ENCODE peak calls at places on chromosomes 5 and 9, in five cellular contexts. One of them, this sample, is unnamed. For H3K27me3, the result is how much of the 10 kb centered on the place peaks cover.

GRCh38 chr5:8784692-8785091 is 761.2 kb downstream of the SEMA5A start:
- DNase-seq in HepG2: no peak
- DNase-seq in sigmoid colon: no peak
- DNase-seq in Panc1: no peak
- DNase-seq in prostate gland: no peak
- DNase-seq in this sample: no peak

GRCh38 chr9:110996436-110997224 is 41.6 kb downstream of the LPAR1 start:
- DNase-seq in HepG2: no peak
- DNase-seq in Panc1: no peak
- DNase-seq in sigmoid colon: peak
- DNase-seq in prostate gland: no peak
- DNase-seq in this sample: peak

GRCh38 chr9:131290767-131291370 is 1.3 kb downstream of the PLPP7 start:
- DNase-seq in Panc1: no peak
- DNase-seq in prostate gland: no peak
- DNase-seq in sigmoid colon: no peak
- DNase-seq in HepG2: no peak
- DNase-seq in this sample: no peak

GRCh38 chr9:19493174-19493811 is 84.5 kb downstream of the ACER2 start:
- DNase-seq in HepG2: peak
- DNase-seq in sigmoid colon: no peak
- DNase-seq in prostate gland: peak
- DNase-seq in Panc1: peak
- DNase-seq in this sample: peak

GRCh38 chr5:177099422-177100093 is 12.8 kb downstream of the FGFR4 start:
- DNase-seq in Panc1: no peak
- DNase-seq in HepG2: no peak
- DNase-seq in sigmoid colon: no peak
- DNase-seq in prostate gland: no peak
- DNase-seq in this sample: peak

GRCh38 chr5:92126182-92126581 is 743.1 kb upstream of the ARRDC3 start:
- DNase-seq in prostate gland: no peak
- DNase-seq in HepG2: no peak
- DNase-seq in sigmoid colon: no peak
- DNase-seq in Panc1: no peak
- DNase-seq in this sample: no peak

GRCh38 chr5:173451031-173451430 is 122.8 kb upstream of the STC2 start:
- DNase-seq in prostate gland: no peak
- DNase-seq in Panc1: no peak
- DNase-seq in sigmoid colon: no peak
- DNase-seq in HepG2: peak
- DNase-seq in this sample: no peak

GRCh38 chr5:111266491-111266890 is 42.3 kb downstream of the CAMK4 start:
- DNase-seq in Panc1: no peak
- DNase-seq in prostate gland: peak
- DNase-seq in sigmoid colon: no peak
- DNase-seq in HepG2: no peak
- DNase-seq in this sample: no peak

GRCh38 chr9:69996947-69997346 is 46.7 kb upstream of the MAMDC2 start:
- DNase-seq in sigmoid colon: no peak
- DNase-seq in prostate gland: no peak
- DNase-seq in Panc1: no peak
- DNase-seq in HepG2: no peak
- DNase-seq in this sample: no peak

GRCh38 chr5:83964235-83964634 is 243.6 kb upstream of the HAPLN1 start:
- DNase-seq in Panc1: no peak
- DNase-seq in prostate gland: no peak
- DNase-seq in sigmoid colon: no peak
- DNase-seq in HepG2: no peak
- DNase-seq in this sample: no peak

GRCh38 chr5:135031146-135031812 is 2.7 kb downstream of the PITX1 start:
- DNase-seq in prostate gland: no peak
- DNase-seq in sigmoid colon: peak
- DNase-seq in Panc1: no peak
- DNase-seq in HepG2: no peak
- DNase-seq in this sample: no peak

GRCh38 chr5:56419667-56420066 is 186.5 kb upstream of the ANKRD55 start:
- DNase-seq in sigmoid colon: no peak
- DNase-seq in Panc1: no peak
- DNase-seq in HepG2: no peak
- DNase-seq in prostate gland: no peak
- DNase-seq in this sample: no peak

GRCh38 chr5:137666109-137666850 is 69.6 kb downstream of the KLHL3 start:
- DNase-seq in prostate gland: no peak
- DNase-seq in sigmoid colon: no peak
- DNase-seq in HepG2: no peak
- DNase-seq in Panc1: no peak
- DNase-seq in this sample: no peak

GRCh38 chr9:97594414-97594921 is 38.7 kb downstream of the TSTD2 start:
- DNase-seq in Panc1: no peak
- DNase-seq in HepG2: no peak
- DNase-seq in sigmoid colon: peak
- DNase-seq in prostate gland: no peak
- DNase-seq in this sample: no peak

GRCh38 chr9:37956904-37957663 is 53.2 kb upstream of the SLC25A51 start:
- DNase-seq in Panc1: no peak
- DNase-seq in sigmoid colon: no peak
- DNase-seq in HepG2: no peak
- DNase-seq in prostate gland: no peak
- DNase-seq in this sample: no peak

GRCh38 chr5:161342886-161343285 is 203.6 kb downstream of the GABRB2 start:
- DNase-seq in prostate gland: no peak
- DNase-seq in sigmoid colon: no peak
- DNase-seq in Panc1: no peak
- DNase-seq in HepG2: no peak
- DNase-seq in this sample: no peak

GRCh38 chr9:113918697-113919390 is 42.7 kb downstream of the ZNF618 start:
- DNase-seq in HepG2: no peak
- DNase-seq in sigmoid colon: no peak
- DNase-seq in Panc1: no peak
- DNase-seq in prostate gland: peak
- DNase-seq in this sample: no peak

DNA sequence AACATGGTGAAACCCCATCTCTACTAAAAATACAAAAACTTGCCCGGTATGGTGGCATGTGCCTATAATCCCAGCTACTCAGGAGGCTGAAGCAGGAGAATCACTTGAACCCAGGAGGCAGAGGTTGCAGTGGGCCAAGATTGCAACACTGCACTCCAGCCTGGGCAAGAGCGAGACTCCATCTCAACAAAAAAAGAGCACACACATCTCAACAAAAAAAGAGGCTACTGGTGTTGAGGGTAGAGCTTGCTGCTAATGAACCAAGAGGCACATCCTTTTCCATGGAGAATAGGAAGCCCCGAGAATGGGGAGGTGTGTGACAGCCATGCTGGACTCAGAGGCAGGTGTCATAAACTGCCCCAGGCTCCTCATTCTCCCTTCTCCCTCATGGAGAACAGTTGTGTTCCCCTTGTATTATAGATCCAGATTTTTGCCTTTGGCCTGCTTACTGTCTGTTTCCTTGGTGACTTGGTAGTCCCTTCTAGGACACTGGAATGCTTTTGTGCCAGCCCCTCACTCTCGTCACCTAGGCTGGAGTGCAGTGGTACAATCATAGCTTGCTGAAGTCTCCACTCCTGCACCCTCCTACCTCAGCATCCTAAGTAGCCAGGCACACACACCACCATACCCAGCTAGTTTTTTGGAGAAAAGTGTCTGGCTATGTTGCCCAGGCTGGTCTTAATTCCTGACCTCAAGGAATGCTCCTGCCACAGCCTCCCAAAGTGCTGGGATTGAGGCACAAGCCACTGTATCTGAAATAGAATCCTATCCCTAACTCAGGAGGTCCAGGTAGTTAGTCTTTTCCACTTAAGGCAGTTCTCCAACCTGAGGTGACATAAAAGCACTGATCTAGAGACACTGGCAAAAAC is 5.1 kb downstream of the RPL12 start:
- DNase-seq in sigmoid colon: no peak
- DNase-seq in prostate gland: no peak
- DNase-seq in Panc1: no peak
- DNase-seq in HepG2: no peak
- DNase-seq in this sample: no peak
- TF ChIP-seq POLR2AphosphoS5 in sigmoid colon: no peak
- TF ChIP-seq POLR2AphosphoS5 in prostate gland: no peak
- TF ChIP-seq POLR2AphosphoS5 in Panc1: peak
- TF ChIP-seq POLR2AphosphoS5 in HepG2: peak
- TF ChIP-seq POLR2AphosphoS5 in this sample: peak

GRCh38 chr5:2486373-2486772 is 265.1 kb downstream of the IRX2 start:
- DNase-seq in HepG2: no peak
- DNase-seq in sigmoid colon: no peak
- DNase-seq in Panc1: no peak
- DNase-seq in prostate gland: no peak
- DNase-seq in this sample: no peak
- H3K27ac ChIP-seq in HepG2: no peak
- H3K27ac ChIP-seq in sigmoid colon: no peak
- H3K27ac ChIP-seq in Panc1: no peak
- H3K27ac ChIP-seq in prostate gland: no peak
- H3K27ac ChIP-seq in this sample: no peak

GRCh38 chr5:51381801-51382507 is 1.3 kb upstream of the ISL1 start:
- DNase-seq in HepG2: no peak
- DNase-seq in Panc1: no peak
- DNase-seq in sigmoid colon: no peak
- DNase-seq in prostate gland: no peak
- DNase-seq in this sample: no peak

GRCh38 chr5:51382759-51383493 is at the start of gene ISL1:
- DNase-seq in sigmoid colon: peak
- DNase-seq in HepG2: no peak
- DNase-seq in Panc1: no peak
- DNase-seq in prostate gland: peak
- DNase-seq in this sample: peak

GRCh38 chr5:51378778-51379652 is 4.2 kb upstream of the ISL1 start:
- DNase-seq in sigmoid colon: no peak
- DNase-seq in prostate gland: no peak
- DNase-seq in Panc1: no peak
- DNase-seq in HepG2: no peak
- DNase-seq in this sample: no peak

GRCh38 chr5:51382508-51382758 is 815 bp upstream of the ISL1 start:
- DNase-seq in prostate gland: no peak
- DNase-seq in sigmoid colon: no peak
- DNase-seq in Panc1: no peak
- DNase-seq in HepG2: no peak
- DNase-seq in this sample: no peak

GRCh38 chr5:51380603-51381207 is 2.5 kb upstream of the ISL1 start:
- DNase-seq in sigmoid colon: no peak
- DNase-seq in HepG2: peak
- DNase-seq in prostate gland: no peak
- DNase-seq in Panc1: no peak
- DNase-seq in this sample: no peak
- H3K27me3 ChIP-seq in sigmoid colon: half or more
- H3K27me3 ChIP-seq in HepG2: half or more
- H3K27me3 ChIP-seq in prostate gland: under half
- H3K27me3 ChIP-seq in Panc1: half or more
- H3K27me3 ChIP-seq in this sample: half or more

DNA sequence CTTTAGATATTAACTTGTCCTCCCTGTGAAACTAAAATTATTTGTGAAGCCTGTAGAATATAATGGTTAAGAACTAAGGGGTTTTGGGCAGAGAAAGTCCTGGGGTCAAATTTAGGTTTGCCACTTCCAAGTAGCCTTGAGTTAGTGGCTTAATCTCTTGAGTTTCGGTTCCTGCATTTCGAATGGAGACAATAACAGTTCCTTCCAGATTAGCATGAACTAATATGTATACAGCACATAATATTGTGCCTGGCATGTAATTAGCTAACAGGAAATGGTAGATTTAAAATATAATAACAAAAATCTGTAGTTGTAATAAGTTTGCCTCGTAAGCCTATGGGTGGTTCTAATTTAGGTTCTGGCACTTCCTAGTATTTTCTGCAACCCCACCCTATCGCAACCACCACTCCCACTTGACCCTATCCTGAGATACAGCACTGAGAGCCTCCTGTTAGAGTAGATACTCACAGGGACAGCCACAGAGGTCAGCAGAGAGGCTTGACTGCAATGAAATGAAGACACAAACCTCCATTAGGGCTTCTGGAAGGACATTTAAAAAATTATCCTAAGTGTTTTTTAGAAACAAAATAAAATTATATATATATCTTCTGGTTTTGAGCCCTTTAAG is 8.4 kb downstream of the SPINK9 start:
- DNase-seq in HepG2: no peak
- DNase-seq in Panc1: no peak
- DNase-seq in sigmoid colon: no peak
- DNase-seq in prostate gland: no peak
- DNase-seq in this sample: no peak
- TF ChIP-seq POLR2AphosphoS5 in HepG2: no peak
- TF ChIP-seq POLR2AphosphoS5 in Panc1: no peak
- TF ChIP-seq POLR2AphosphoS5 in sigmoid colon: no peak
- TF ChIP-seq POLR2AphosphoS5 in prostate gland: no peak
- TF ChIP-seq POLR2AphosphoS5 in this sample: no peak

GRCh38 chr5:142568996-142569335 is 116.9 kb downstream of the FGF1 start:
- DNase-seq in HepG2: no peak
- DNase-seq in sigmoid colon: no peak
- DNase-seq in prostate gland: no peak
- DNase-seq in Panc1: no peak
- DNase-seq in this sample: no peak
- H3K27ac ChIP-seq in HepG2: no peak
- H3K27ac ChIP-seq in sigmoid colon: peak
- H3K27ac ChIP-seq in prostate gland: peak
- H3K27ac ChIP-seq in Panc1: no peak
- H3K27ac ChIP-seq in this sample: peak